ENCODE peak calls at places on chromosome 9, in six cellular contexts. M, C, U, G, J and T are unnamed samples.

GRCh38 chr9:114774504-114774903 is 31.3 kb downstream of the TNFSF15 start:
- DNase-seq in G (no peak), M (no peak), U (no peak), C (no peak), J (no peak), T (no peak)

GRCh38 chr9:87667164-87667738 is 58.7 kb upstream of the CTSL start:
- DNase-seq in G (peak), C (no peak), U (no peak), M (no peak), J (no peak), T (no peak)

GRCh38 chr9:91421022-91421765 is 2.4 kb downstream of the NFIL3 start:
- DNase-seq in C (no peak), G (no peak), J (no peak), M (peak), U (peak), T (no peak)

GRCh38 chr9:117344892-117345660 is 69.8 kb downstream of the ASTN2 start:
- DNase-seq in U (no peak), M (no peak), C (no peak), G (no peak), J (no peak), T (no peak)

GRCh38 chr9:109314011-109314531 is 6.8 kb downstream of the EPB41L4B start:
- DNase-seq in G (no peak), M (no peak), C (no peak), J (peak), U (no peak), T (no peak)

GRCh38 chr9:91177661-91178280 is 183.9 kb downstream of the AUH start:
- DNase-seq in J (no peak), C (no peak), G (no peak), U (peak), M (no peak), T (no peak)

GRCh38 chr9:12863624-12864023 is 88.8 kb downstream of the LURAP1L start:
- DNase-seq in J (no peak), U (no peak), G (no peak), M (no peak), C (no peak), T (no peak)

GRCh38 chr9:5375091-5375490 is 35.4 kb upstream of the RLN1 start:
- DNase-seq in G (no peak), C (no peak), M (no peak), U (no peak), J (no peak), T (no peak)

GRCh38 chr9:81557957-81558791 is 131.2 kb downstream of the TLE1 start:
- DNase-seq in J (no peak), G (no peak), M (no peak), C (peak), U (peak), T (no peak)

GRCh38 chr9:20442461-20443319 is 179.6 kb downstream of the MLLT3 start:
- DNase-seq in C (no peak), U (no peak), J (no peak), G (no peak), M (no peak), T (no peak)

GRCh38 chr9:98665511-98665910 is 43.2 kb downstream of the GABBR2 start:
- DNase-seq in U (no peak), C (no peak), M (no peak), G (no peak), J (no peak), T (no peak)